ENCODE peak calls at places on chromosomes 16 and 17, in six cellular contexts. R is astrocyte of the spinal cord, W is WTC11, P is heart left ventricle, U is RWPE1, N is neural crest cell. D is an unnamed sample.

GRCh38 chr17:82732118-82732743 is 3.2 kb upstream of the FN3K start:
- DNase-seq in W (no peak), P (no peak), R (no peak), N (no peak), U (no peak), D (no peak)

GRCh38 chr17:75561927-75562603 is 25.5 kb upstream of the MYO15B start:
- DNase-seq in R (peak; percentile 4), U (no peak), N (no peak), W (no peak), P (no peak), D (peak; percentile 13)

GRCh38 chr17:20008242-20009051 is 712 bp upstream of the SPECC1 start:
- DNase-seq in W (peak; percentile 54), U (peak; percentile 21), R (no peak), N (no peak), P (peak; percentile 30), D (no peak)

GRCh38 chr17:61251939-61252865 is 147.4 kb upstream of the TBX2 start:
- DNase-seq in W (no peak), R (peak; percentile 99), U (no peak), P (peak; percentile 94), N (no peak), D (peak; percentile 92)

GRCh38 chr16:47565454-47565853 is 104.3 kb downstream of the PHKB start:
- DNase-seq in N (no peak), W (no peak), R (peak; percentile 52), P (peak; percentile 80), U (peak; percentile 39), D (peak; percentile 61)

GRCh38 chr17:8266648-8267479 is 17.8 kb downstream of the PFAS start:
- DNase-seq in P (no peak), N (no peak), U (no peak), W (no peak), R (no peak), D (no peak)

GRCh38 chr17:27572665-27573064 is 58.3 kb upstream of the LGALS9 start:
- DNase-seq in N (no peak), U (no peak), R (no peak), P (no peak), W (no peak), D (peak; percentile 32)

GRCh38 chr16:72997141-72997542 is 50.8 kb downstream of the ZFHX3 start:
- DNase-seq in N (no peak), W (no peak), P (no peak), U (peak; percentile 30), R (no peak), D (no peak)

GRCh38 chr16:25155553-25156460 is 44.3 kb downstream of the LCMT1 start:
- DNase-seq in P (no peak), W (no peak), U (no peak), N (no peak), R (peak; percentile 25), D (no peak)

GRCh38 chr16:25109643-25110042 is 1.9 kb upstream of the LCMT1 start:
- DNase-seq in U (peak; percentile 92), N (no peak), P (peak; percentile 74), W (no peak), R (peak; percentile 92), D (peak; percentile 98)

GRCh38 chr17:73650147-73650546 is 5.9 kb upstream of the SDK2 start:
- DNase-seq in P (no peak), W (peak; percentile 52), R (no peak), N (no peak), U (no peak), D (no peak)
- TF ChIP-seq CTCF in P (peak; percentile 17), W (no peak), R (no peak), N (peak; percentile 50), U (no peak), D (no peak)

GRCh38 chr16:87392823-87393679 is 915 bp downstream of the MAP1LC3B start:
- DNase-seq in W (peak; percentile 66), R (peak; percentile 54), P (no peak), N (peak; percentile 29), U (peak; percentile 38), D (peak; percentile 53)
- TF ChIP-seq CTCF in W (no peak), R (peak; percentile 48), P (peak; percentile 35), N (no peak), U (peak; percentile 25), D (no peak)

GRCh38 chr16:11328172-11329079 is 16.8 kb upstream of the RMI2 start:
- DNase-seq in P (peak; percentile 84), N (peak; percentile 29), R (peak; percentile 93), U (peak; percentile 75), W (peak; percentile 79), D (peak; percentile 84)
- TF ChIP-seq CTCF in P (no peak), N (no peak), R (no peak), U (no peak), W (no peak), D (no peak)

GRCh38 chr16:8795096-8795495 is 2.3 kb downstream of the TMEM186 start:
- DNase-seq in N (no peak), R (no peak), P (no peak), W (no peak), U (no peak), D (no peak)
- TF ChIP-seq CTCF in N (no peak), R (no peak), P (no peak), W (no peak), U (no peak), D (no peak)

GRCh38 chr16:89193576-89194293 is 6.6 kb downstream of the SLC22A31 start:
- DNase-seq in U (no peak), R (no peak), N (no peak), W (no peak), P (peak; percentile 34), D (no peak)
- TF ChIP-seq CTCF in U (no peak), R (no peak), N (no peak), W (no peak), P (no peak), D (no peak)

DNA sequence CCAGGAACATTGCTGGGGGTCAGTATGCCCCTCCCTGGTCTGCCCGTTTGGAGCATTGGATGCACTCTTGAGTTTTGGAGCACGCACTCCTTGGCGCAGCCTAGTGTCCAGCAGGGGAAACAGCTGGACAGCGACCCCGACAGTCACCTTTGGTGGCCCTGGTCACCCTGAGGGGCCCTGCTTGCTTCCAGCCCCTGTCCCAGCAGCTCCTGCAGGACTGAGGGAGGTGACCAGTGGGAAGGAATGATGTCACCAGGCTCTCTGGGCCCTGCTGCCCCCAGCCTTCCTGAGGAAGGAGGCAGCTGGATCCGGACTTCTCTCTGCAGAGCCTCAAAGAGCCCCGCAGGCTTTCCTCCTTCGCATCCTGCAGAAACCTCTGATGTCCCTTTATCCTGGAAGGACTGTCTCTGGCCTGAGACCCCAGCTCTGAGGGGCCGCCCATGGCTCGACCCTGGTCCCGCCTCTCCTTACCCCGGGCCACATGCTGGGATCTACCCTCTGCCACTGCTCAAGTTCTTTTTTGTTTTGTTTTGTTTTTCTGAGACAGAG is 11.8 kb downstream of the ZSCAN10 start:
- DNase-seq in W (peak; percentile 50), P (peak; percentile 59), R (no peak), U (no peak), N (peak; percentile 48), D (no peak)
- TF ChIP-seq CTCF in W (no peak), P (peak; percentile 11), R (peak; percentile 34), U (no peak), N (no peak), D (peak; percentile 39)